ENCODE peak calls at places on chromosomes 7 and 10, in five cellular contexts. S, U, A, T and K are unnamed samples.

GRCh38 chr10:25639646-25640045 is 294.4 kb upstream of the MYO3A start:
- DNase-seq in S (no peak), U (no peak), A (no peak), T (no peak), K (peak; percentile 16)

GRCh38 chr7:120583835-120584586 is 273.9 kb downstream of the TSPAN12 start:
- DNase-seq in S (no peak), U (no peak), A (no peak), T (peak; percentile 24), K (no peak)

GRCh38 chr7:4694653-4695335 is 12.7 kb downstream of the FOXK1 start:
- DNase-seq in S (no peak), U (no peak), A (no peak), T (no peak), K (no peak)

GRCh38 chr7:137772748-137773147 is 74.0 kb downstream of the DGKI start:
- DNase-seq in S (no peak), U (no peak), A (no peak), T (no peak), K (no peak)

GRCh38 chr7:5294169-5294987 is 11.6 kb downstream of the SLC29A4 start:
- DNase-seq in S (no peak), U (no peak), A (no peak), T (no peak), K (no peak)

GRCh38 chr7:3082386-3082785 is 38.7 kb upstream of the CARD11 start:
- DNase-seq in S (no peak), U (no peak), A (no peak), T (no peak), K (no peak)

GRCh38 chr7:42677751-42678231 is 234.1 kb downstream of the C7orf25 start:
- DNase-seq in S (no peak), U (no peak), A (no peak), T (no peak), K (no peak)

GRCh38 chr7:151868805-151869188 is 8.1 kb downstream of the PRKAG2 start:
- DNase-seq in S (no peak), U (no peak), A (no peak), T (no peak), K (no peak)

GRCh38 chr7:29764227-29764626 is 42.1 kb upstream of the WIPF3 start:
- DNase-seq in S (no peak), U (no peak), A (no peak), T (no peak), K (no peak)

GRCh38 chr7:151088856-151089699 is 2.8 kb downstream of the AGAP3 start:
- DNase-seq in S (no peak), U (no peak), A (no peak), T (no peak), K (peak; percentile 10)

GRCh38 chr10:96856317-96856716 is 24.2 kb downstream of the LCOR start:
- DNase-seq in S (no peak), U (no peak), A (no peak), T (no peak), K (no peak)

GRCh38 chr7:17521437-17521836 is 223.0 kb downstream of the AHR start:
- DNase-seq in S (no peak), U (no peak), A (no peak), T (no peak), K (no peak)

GRCh38 chr10:132515811-132516726 is 21.5 kb upstream of the INPP5A start:
- DNase-seq in S (no peak), U (no peak), A (no peak), T (no peak), K (no peak)

GRCh38 chr7:70040971-70041766 is 442.9 kb downstream of the AUTS2 start:
- DNase-seq in S (no peak), U (no peak), A (no peak), T (no peak), K (peak; percentile 36)

GRCh38 chr10:22760025-22760424 is 45.6 kb upstream of the PIP4K2A start:
- DNase-seq in S (no peak), U (no peak), A (no peak), T (no peak), K (no peak)

GRCh38 chr7:69738396-69738889 is 140.2 kb downstream of the AUTS2 start:
- DNase-seq in S (no peak), U (no peak), A (no peak), T (no peak), K (peak; percentile 47)

GRCh38 chr7:156816943-156817572 is 75.9 kb downstream of the LMBR1 start:
- DNase-seq in S (no peak), U (no peak), A (no peak), T (no peak), K (no peak)

GRCh38 chr7:5423844-5424688 is 432 bp upstream of the TNRC18 start:
- DNase-seq in S (no peak), U (peak; percentile 95), A (peak; percentile 94), T (peak; percentile 99), K (peak; percentile 99)

GRCh38 chr7:158710651-158711102 is 6.1 kb upstream of the NCAPG2 start:
- DNase-seq in S (no peak), U (no peak), A (no peak), T (no peak), K (no peak)

GRCh38 chr10:110531687-110532086 is 34.0 kb downstream of the DUSP5 start:
- DNase-seq in S (no peak), U (no peak), A (no peak), T (no peak), K (no peak)

GRCh38 chr10:7243873-7244272 is 167.0 kb downstream of the SFMBT2 start:
- DNase-seq in S (no peak), U (no peak), A (no peak), T (no peak), K (no peak)

GRCh38 chr7:145582742-145583303 is 533.8 kb upstream of the CNTNAP2 start:
- DNase-seq in S (no peak), U (no peak), A (no peak), T (no peak), K (no peak)

GRCh38 chr10:96511044-96511945 is 2.4 kb downstream of the TLL2 start:
- DNase-seq in S (no peak), U (no peak), A (no peak), T (peak; percentile 31), K (no peak)

GRCh38 chr7:150415161-150416160 is 35.0 kb upstream of the GIMAP8 start:
- DNase-seq in S (no peak), U (no peak), A (no peak), T (no peak), K (no peak)

GRCh38 chr7:80542398-80542797 is 30.5 kb upstream of the GNAT3 start:
- DNase-seq in S (no peak), U (no peak), A (no peak), T (no peak), K (no peak)

GRCh38 chr10:12592967-12593366 is 243.6 kb downstream of the CAMK1D start:
- DNase-seq in S (no peak), U (no peak), A (no peak), T (no peak), K (no peak)

GRCh38 chr7:92836489-92837213 is at the start of gene CDK6:
- DNase-seq in S (peak; percentile 54), U (peak; percentile 78), A (no peak), T (no peak), K (no peak)

GRCh38 chr7:27168265-27168947 is 3.1 kb upstream of the HOXA9 start:
- DNase-seq in S (no peak), U (no peak), A (no peak), T (no peak), K (no peak)

GRCh38 chr10:75469018-75469616 is 37.7 kb downstream of the LRMDA start:
- DNase-seq in S (no peak), U (no peak), A (no peak), T (no peak), K (no peak)

GRCh38 chr7:137081694-137082093 is 213.2 kb downstream of the CHRM2 start:
- DNase-seq in S (no peak), U (no peak), A (no peak), T (no peak), K (no peak)

GRCh38 chr7:108824840-108825540 is 255.3 kb downstream of the DNAJB9 start:
- DNase-seq in S (no peak), U (no peak), A (no peak), T (peak; percentile 26), K (peak; percentile 33)

GRCh38 chr10:33536508-33536907 is 202.0 kb upstream of the NRP1 start:
- DNase-seq in S (no peak), U (no peak), A (no peak), T (no peak), K (no peak)

GRCh38 chr7:91995391-91995790 is 54.7 kb downstream of the AKAP9 start:
- DNase-seq in S (no peak), U (no peak), A (no peak), T (no peak), K (no peak)

GRCh38 chr10:97714401-97715258 is 1.1 kb downstream of the MARVELD1 start:
- DNase-seq in S (no peak), U (peak; percentile 81), A (no peak), T (no peak), K (peak; percentile 22)